ENCODE peak calls at places on chromosomes 6 and 20, in four cellular contexts. S is sigmoid colon, U is right lobe of liver, M is brain microvascular endothelial cell. W is an unnamed sample.

GRCh38 chr20:8509809-8510208 is 377.7 kb downstream of the PLCB1 start:
- DNase-seq in S (no peak), M (no peak), U (no peak), W (no peak)

GRCh38 chr6:149318581-149319286 is 1.2 kb downstream of the TAB2 start:
- DNase-seq in U (no peak), M (no peak), S (no peak), W (no peak)

GRCh38 chr6:130282234-130282995 is 59.7 kb upstream of the SAMD3 start:
- DNase-seq in M (peak; percentile 35), S (no peak), U (no peak), W (no peak)

GRCh38 chr20:8331740-8332412 is 199.8 kb downstream of the PLCB1 start:
- DNase-seq in S (no peak), M (peak; percentile 70), U (peak; percentile 29), W (no peak)

GRCh38 chr6:137430954-137431353 is 63.2 kb downstream of the OLIG3 start:
- DNase-seq in M (no peak), U (no peak), S (no peak), W (no peak)

GRCh38 chr6:34151321-34152041 is 5.6 kb upstream of the GRM4 start:
- DNase-seq in M (no peak), U (no peak), S (peak; percentile 50), W (peak; percentile 74)

GRCh38 chr6:156508126-156508525 is 269.1 kb upstream of the ARID1B start:
- DNase-seq in S (no peak), U (no peak), M (no peak), W (no peak)

GRCh38 chr6:10180138-10181074 is 234.5 kb downstream of the TFAP2A start:
- DNase-seq in S (no peak), M (no peak), U (peak; percentile 77), W (no peak)

GRCh38 chr20:54625497-54625896 is 150.1 kb downstream of the DOK5 start:
- DNase-seq in M (no peak), U (no peak), S (no peak), W (no peak)

GRCh38 chr6:158023597-158023939 is 41.9 kb downstream of the SYNJ2 start:
- DNase-seq in S (no peak), M (no peak), U (no peak), W (no peak)

DNA sequence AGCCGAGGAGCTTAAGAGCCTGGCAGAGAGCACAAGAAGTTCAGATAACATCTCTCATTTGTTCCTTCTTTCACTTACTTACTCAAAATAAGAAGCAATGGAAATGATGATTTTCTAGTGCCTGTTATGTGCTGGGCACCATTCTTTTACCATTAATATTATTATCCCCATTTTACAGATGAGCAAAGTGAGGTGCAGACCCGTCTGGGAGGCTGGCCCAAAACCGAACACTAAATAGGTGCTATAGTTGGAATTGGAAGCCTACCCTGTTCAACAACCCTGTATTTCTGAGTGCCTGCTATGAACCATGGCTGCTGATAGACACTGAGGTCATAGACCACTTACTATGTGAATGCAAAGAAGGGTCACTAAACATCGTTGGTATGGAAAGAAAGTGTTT is 25.0 kb upstream of the MTRF1L start:
- DNase-seq in M (no peak), U (no peak), S (no peak), W (no peak)
- TF ChIP-seq CTCF in M (no peak), U (no peak), S (no peak), W (no peak)

GRCh38 chr20:21050710-21051109 is 55.4 kb downstream of the LINC00237 start:
- DNase-seq in M (no peak), S (no peak), U (no peak), W (no peak)

GRCh38 chr20:21048841-21049273 is 57.3 kb downstream of the LINC00237 start:
- DNase-seq in U (peak; percentile 52), M (no peak), S (no peak), W (no peak)

GRCh38 chr20:21052686-21053001 is 53.5 kb downstream of the LINC00237 start:
- DNase-seq in S (no peak), M (no peak), U (no peak), W (no peak)

GRCh38 chr20:21052241-21052640 is 53.9 kb downstream of the LINC00237 start:
- DNase-seq in M (no peak), S (no peak), U (no peak), W (no peak)

DNA sequence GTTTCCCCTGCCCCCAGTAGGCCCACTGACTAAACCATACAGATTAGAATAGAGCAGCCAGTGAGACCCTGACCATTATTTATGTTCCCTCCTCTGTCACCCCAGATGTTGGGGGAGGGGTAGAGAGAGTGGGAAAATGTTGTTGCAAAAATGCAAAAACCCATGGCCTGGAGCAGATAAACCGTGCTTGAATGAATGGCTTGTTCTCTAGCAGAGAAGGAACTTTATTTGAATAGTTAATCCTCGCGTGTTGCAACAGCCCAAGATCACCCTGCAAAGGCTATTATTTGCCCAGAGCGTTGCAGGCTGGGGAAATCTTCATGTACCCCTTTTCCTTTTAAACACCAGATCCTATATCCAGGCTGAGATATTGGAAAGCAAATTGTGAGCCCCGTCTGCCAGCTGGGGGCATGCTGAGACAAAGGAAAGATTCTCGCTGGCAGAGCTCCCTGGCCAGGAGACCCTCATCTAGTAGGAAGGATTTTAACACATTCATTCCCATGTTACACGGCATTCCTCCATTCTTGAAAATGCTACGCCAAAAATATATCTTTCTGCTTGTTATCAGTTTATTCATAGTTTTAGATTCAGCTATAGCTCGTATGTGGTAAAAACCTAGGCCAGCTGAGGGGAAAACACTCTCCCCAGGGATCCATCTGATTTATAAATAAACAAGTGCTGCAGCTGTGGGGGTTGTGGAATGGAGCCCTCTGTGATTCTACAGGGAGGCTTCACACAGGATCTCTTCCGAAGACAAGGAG is 53.0 kb downstream of the LINC00237 start:
- DNase-seq in S (no peak), U (no peak), M (no peak), W (no peak)
- TF ChIP-seq CTCF in S (no peak), U (no peak), M (no peak), W (peak; percentile 8)

GRCh38 chr6:13229205-13230085 is 98.9 kb downstream of the TBC1D7 start:
- DNase-seq in U (no peak), S (no peak), M (peak; percentile 2), W (no peak)
- TF ChIP-seq CTCF in U (peak; percentile 59), S (no peak), M (no peak), W (peak; percentile 9)

GRCh38 chr6:166486536-166486880 is 100.0 kb downstream of the RAMACL start:
- DNase-seq in S (peak; percentile 60), M (no peak), U (no peak), W (no peak)

GRCh38 chr6:166487148-166487547 is 99.3 kb downstream of the RAMACL start:
- DNase-seq in M (no peak), S (peak; percentile 34), U (no peak), W (no peak)

GRCh38 chr6:166484863-166485262 is 101.6 kb downstream of the RAMACL start:
- DNase-seq in M (no peak), S (no peak), U (peak; percentile 2), W (no peak)

GRCh38 chr6:166483556-166484250 is 101.0 kb upstream of the MPC1 start:
- DNase-seq in S (no peak), U (peak; percentile 12), M (no peak), W (no peak)

GRCh38 chr6:166485651-166486535 is 100.6 kb downstream of the RAMACL start:
- DNase-seq in M (no peak), U (peak; percentile 5), S (no peak), W (no peak)
- TF ChIP-seq CTCF in M (no peak), U (no peak), S (no peak), W (peak; percentile 8)

DNA sequence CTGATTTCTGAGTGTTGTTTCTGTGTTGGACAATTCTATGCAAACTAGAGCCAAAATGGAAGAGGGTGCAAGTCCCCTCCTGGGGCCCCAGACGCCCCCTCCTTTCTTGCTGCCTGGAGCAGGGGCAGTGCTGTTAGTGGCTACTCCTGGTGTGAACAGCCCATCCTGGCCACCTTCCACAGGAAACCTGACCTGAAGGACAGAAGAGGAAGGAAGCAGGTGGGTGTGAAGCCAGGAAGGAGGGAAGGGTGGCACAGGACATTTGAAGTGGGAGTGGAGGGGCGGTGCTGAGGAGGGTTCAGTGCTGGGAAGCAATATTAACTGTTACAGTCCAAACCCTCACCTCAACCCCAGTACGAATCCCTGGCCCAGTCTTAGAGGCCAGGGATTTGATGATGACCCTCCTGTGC is 725 bp downstream of the PRICKLE4 start:
- DNase-seq in S (no peak), U (no peak), M (no peak), W (peak; percentile 38)
- TF ChIP-seq CTCF in S (no peak), U (no peak), M (no peak), W (no peak)

DNA sequence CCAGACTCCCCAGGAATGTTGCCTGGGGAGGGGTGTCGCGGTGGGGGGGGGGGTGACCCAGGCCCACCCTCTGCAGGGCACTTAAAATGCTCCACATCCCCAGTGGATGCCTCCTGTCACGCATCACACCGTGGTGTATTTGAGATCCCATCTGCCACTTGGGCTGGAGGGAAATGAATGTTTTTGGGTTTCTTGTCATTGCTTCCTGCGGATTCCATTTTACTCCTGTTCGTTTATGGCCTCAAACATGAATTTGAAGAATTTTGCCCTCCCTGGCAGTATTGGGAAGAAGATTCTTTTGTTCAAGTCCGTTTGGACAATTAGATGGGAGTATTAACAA is 544 bp upstream of the KHDC1 start:
- DNase-seq in S (no peak), U (no peak), M (no peak), W (no peak)
- TF ChIP-seq CTCF in S (no peak), U (no peak), M (no peak), W (no peak)

GRCh38 chr20:6766433-6766832 is 1.1 kb upstream of the BMP2 start:
- DNase-seq in S (no peak), M (no peak), U (no peak), W (no peak)

GRCh38 chr20:6767536-6768227 is at the start of gene BMP2:
- DNase-seq in S (peak; percentile 62), U (peak; percentile 77), M (peak; percentile 16), W (no peak)

GRCh38 chr20:6768228-6769185 is 1.0 kb downstream of the BMP2 start:
- DNase-seq in U (peak; percentile 40), M (peak; percentile 16), S (peak; percentile 70), W (peak; percentile 82)

GRCh38 chr20:6765469-6766058 is 1.9 kb upstream of the BMP2 start:
- DNase-seq in S (no peak), U (no peak), M (peak; percentile 27), W (no peak)

GRCh38 chr20:6767166-6767535 is 335 bp upstream of the BMP2 start:
- DNase-seq in U (no peak), S (peak; percentile 63), M (no peak), W (no peak)
- TF ChIP-seq CTCF in U (no peak), S (no peak), M (peak; percentile 3), W (no peak)

W was measured in chondrocyte.